ENCODE peak calls at places on chromosome X, in seven cellular contexts. F is BJ, X is AG04450, S is fibroblast of lung, N is A673, H is pancreas, C is right lobe of liver. J is an unnamed sample.

GRCh38 chrX:108270739-108271396 is 167.4 kb downstream of the COL4A6 start:
- DNase-seq in X (no peak), H (no peak), S (peak; percentile 80), N (peak; percentile 11), C (no peak), F (no peak), J (no peak)

GRCh38 chrX:129115104-129115503 is 408.2 kb downstream of the SMARCA1 start:
- DNase-seq in X (no peak), S (peak; percentile 3), F (no peak), C (no peak), H (no peak), N (peak; percentile 72), J (no peak)

GRCh38 chrX:133576876-133577275 is 161.6 kb upstream of the GPC4 start:
- DNase-seq in S (no peak), N (no peak), C (no peak), F (no peak), H (no peak), X (no peak), J (no peak)

GRCh38 chrX:108735087-108735679 is 1.2 kb downstream of the IRS4 start:
- DNase-seq in H (no peak), C (no peak), F (no peak), S (no peak), N (no peak), X (no peak), J (no peak)

GRCh38 chrX:150269613-150270254 is 93.4 kb upstream of the MAMLD1 start:
- DNase-seq in X (no peak), F (no peak), H (peak; percentile 85), N (no peak), S (peak; percentile 25), C (peak; percentile 38), J (no peak)

GRCh38 chrX:17552251-17552650 is 177.3 kb downstream of the NHS start:
- DNase-seq in H (no peak), N (no peak), C (no peak), X (no peak), S (peak; percentile 78), F (no peak), J (no peak)

GRCh38 chrX:79515529-79515928 is 148.4 kb upstream of the ITM2A start:
- DNase-seq in C (no peak), N (no peak), X (no peak), F (no peak), S (no peak), H (no peak), J (no peak)

GRCh38 chrX:20571611-20572010 is 304.9 kb upstream of the RPS6KA3 start:
- DNase-seq in N (no peak), C (no peak), F (no peak), X (no peak), S (peak; percentile 2), H (no peak), J (no peak)

GRCh38 chrX:2474963-2475726 is 25.6 kb downstream of the DHRSX start:
- DNase-seq in H (no peak), X (no peak), F (no peak), N (no peak), S (no peak), C (no peak), J (no peak)

GRCh38 chrX:54484666-54485065 is 11.4 kb downstream of the FGD1 start:
- DNase-seq in N (no peak), H (no peak), X (no peak), F (no peak), C (no peak), S (no peak), J (no peak)

GRCh38 chrX:54481751-54482150 is 14.3 kb downstream of the FGD1 start:
- DNase-seq in F (no peak), N (no peak), S (no peak), X (no peak), C (no peak), H (no peak), J (no peak)

GRCh38 chrX:54483946-54484345 is 12.1 kb downstream of the FGD1 start:
- DNase-seq in H (no peak), N (no peak), S (no peak), X (no peak), C (no peak), F (no peak), J (no peak)

GRCh38 chrX:54479471-54480122 is 16.4 kb downstream of the FGD1 start:
- DNase-seq in X (no peak), C (no peak), S (no peak), H (no peak), N (no peak), F (no peak), J (no peak)

DNA sequence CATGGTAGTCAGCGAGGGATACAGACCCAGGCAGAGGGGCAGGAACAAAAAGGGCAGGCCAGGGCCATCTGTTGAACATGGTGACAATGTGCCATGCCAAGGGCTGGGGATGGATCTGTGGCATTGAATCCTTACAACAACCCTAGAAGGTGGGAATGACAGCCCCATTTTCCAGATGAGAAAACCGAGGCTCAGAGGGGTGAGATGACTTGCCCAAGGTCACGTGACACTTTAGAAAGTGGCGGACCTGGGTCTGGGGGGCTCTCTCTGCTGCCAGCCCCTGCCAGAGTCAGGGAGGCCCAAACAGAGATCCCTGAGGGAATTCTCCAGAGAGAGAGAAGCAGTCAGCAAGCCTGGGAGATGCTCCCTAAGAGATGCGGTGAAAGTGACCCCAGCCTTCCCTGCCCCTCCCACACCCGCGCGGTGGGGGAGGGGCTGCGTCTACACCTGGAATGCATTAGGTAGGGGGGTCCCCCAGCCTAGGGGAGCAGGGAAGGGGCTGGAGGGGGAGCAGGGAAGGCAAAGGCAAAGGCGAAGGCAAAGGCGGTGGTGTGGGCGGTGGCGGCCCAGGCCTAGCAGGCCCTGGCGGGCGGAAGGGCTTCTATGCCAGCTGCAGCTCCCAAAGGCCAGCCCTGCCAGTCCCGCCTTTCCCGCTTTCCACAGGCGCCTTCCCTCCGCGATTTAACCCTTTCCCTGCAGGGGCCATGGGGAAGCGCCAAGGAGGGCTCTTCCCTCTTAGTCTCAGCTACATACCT is 13.0 kb downstream of the FGD1 start:
- DNase-seq in X (no peak), C (no peak), N (no peak), S (no peak), H (no peak), F (no peak), J (no peak)
- H3K4me3 ChIP-seq in X (no peak overlapping the region), C (no peak overlapping the region), N (no peak overlapping the region), S (no peak overlapping the region), H (no peak overlapping the region), F (no peak overlapping the region), J (no peak overlapping the region)

GRCh38 chrX:69503228-69503834 is 795 bp upstream of the NALF2 start:
- DNase-seq in H (no peak), S (no peak), X (no peak), N (peak; percentile 49), C (no peak), F (no peak), J (no peak)
- TF ChIP-seq CTCF in H (no peak), S (peak; percentile 18), X (no peak), N (peak; percentile 19), C (peak; percentile 11), F (no peak), J (no peak)

DNA sequence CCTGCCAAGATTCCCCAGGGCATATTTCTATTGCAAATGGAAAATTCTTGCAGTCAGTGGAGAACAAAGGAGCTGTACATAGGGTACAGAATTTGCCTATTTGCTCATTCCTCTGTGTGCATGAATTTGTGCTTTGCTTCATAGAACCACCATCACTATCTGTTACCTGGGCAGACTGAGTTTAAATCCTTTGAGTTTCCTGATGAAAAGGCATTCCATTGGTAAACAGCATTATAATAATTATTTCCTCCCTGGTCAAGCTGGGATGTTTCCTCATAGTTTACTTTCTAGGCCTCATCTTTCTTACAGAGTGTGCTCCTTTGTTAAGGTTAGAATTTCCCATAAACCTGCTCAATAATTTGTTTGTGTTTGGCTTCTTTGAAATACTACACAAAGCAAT is 809 bp upstream of the SLC6A14 start:
- DNase-seq in S (no peak), H (no peak), F (no peak), X (no peak), N (no peak), C (no peak), J (no peak)
- H3K27me3 ChIP-seq in S (no peaks in the 10 kb centered on the region), H (no peaks in the 10 kb centered on the region), F (no peaks in the 10 kb centered on the region), X (no peaks in the 10 kb centered on the region), N (peaks cover 26% of the 10 kb centered on the region), C (no peaks in the 10 kb centered on the region), J (no peaks in the 10 kb centered on the region)

DNA sequence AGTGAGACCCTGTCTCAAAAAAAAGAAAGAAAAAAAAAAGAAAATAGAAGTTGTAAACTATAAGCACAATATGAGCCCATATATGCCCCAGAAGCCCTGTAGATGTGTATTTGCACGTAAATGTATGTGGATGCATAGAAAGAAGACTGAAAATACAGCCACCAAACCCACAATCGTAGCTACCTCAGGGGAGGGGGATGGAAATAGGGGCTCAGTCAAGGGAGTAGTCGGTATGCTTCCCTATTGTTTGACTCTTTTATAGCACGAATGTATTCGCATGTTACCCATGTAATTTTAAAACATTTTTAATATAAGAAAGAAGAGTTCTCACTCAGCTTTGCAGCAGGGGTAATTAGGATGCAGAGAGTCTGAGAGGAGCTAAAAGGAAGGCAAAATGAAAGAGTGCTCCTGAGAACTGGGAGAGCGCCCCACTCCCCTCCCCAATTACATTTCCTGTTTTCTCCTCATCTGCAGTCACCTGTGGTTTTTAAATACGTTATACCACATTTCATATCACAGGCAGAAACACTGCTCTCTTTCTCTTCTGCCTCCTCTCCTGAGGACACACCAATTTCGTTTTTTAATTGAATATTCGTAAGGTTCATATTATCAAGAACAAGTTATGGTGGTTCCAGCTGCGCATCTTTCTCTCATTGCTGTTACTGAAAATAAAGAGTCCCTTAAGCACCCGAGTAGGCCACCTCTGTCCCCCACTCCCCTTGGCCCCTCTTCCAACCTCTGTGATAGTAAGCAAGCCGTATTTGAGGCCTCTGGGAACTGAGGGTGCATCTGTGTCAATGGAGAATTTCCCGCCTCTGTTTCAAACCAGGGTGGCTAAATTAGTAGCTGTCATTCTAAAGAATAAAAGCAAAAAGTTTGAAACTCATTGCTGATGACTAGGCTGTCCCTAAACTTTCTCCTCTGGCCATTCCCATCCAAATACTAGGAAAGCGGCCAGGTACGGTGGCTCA is 10.7 kb downstream of the SEPTIN6 start:
- DNase-seq in H (no peak), N (no peak), F (no peak), C (no peak), X (no peak), S (no peak), J (peak; percentile 58)
- H3K4me3 ChIP-seq in H (no peak overlapping the region), N (no peak overlapping the region), F (no peak overlapping the region), C (no peak overlapping the region), X (no peak overlapping the region), S (no peak overlapping the region), J (peak overlapping the region; percentile 16)

GRCh38 chrX:94058728-94059382 is 384.8 kb downstream of the FAM133A start:
- DNase-seq in H (no peak), F (no peak), X (no peak), N (peak; percentile 22), S (no peak), C (no peak), J (no peak)
- TF ChIP-seq CTCF in H (peak; percentile 56), F (no peak), X (no peak), N (peak; percentile 62), S (no peak), C (peak; percentile 73), J (peak; percentile 57)

GRCh38 chrX:18898517-18898916 is 85.4 kb downstream of the PHKA2 start:
- DNase-seq in F (no peak), N (no peak), S (no peak), C (no peak), X (no peak), H (no peak), J (no peak)
- H3K27me3 ChIP-seq in F (no peaks in the 10 kb centered on the region), N (no peaks in the 10 kb centered on the region), S (no peaks in the 10 kb centered on the region), C (no peaks in the 10 kb centered on the region), X (no peaks in the 10 kb centered on the region), H (no peaks in the 10 kb centered on the region), J (no peaks in the 10 kb centered on the region)

GRCh38 chrX:12972867-12973560 is 1.9 kb upstream of the TMSB4X start:
- DNase-seq in C (no peak), N (no peak), F (no peak), S (no peak), H (no peak), X (no peak), J (no peak)
- H3K4me3 ChIP-seq in C (no peak overlapping the region), N (no peak overlapping the region), F (no peak overlapping the region), S (no peak overlapping the region), H (no peak overlapping the region), X (no peak overlapping the region), J (peak overlapping the region; percentile 91)

J was measured in GM06990.